ENCODE peak calls at places on chromosomes 11 and 22, in ten cellular contexts. One of them, this sample, is unnamed.

GRCh38 chr11:61378713-61379313 is 13.6 kb upstream of the TMEM216 start:
- DNase-seq in sigmoid colon: peak
- DNase-seq in H1: no peak
- DNase-seq in effector memory CD4-positive, alpha-beta T cell: no peak
- DNase-seq in fibroblast of lung: peak
- DNase-seq in dorsolateral prefrontal cortex: no peak
- DNase-seq in aorta: peak
- DNase-seq in right cardiac atrium: no peak
- DNase-seq in ovary: peak
- DNase-seq in CD8-positive, alpha-beta memory T cell: no peak
- DNase-seq in this sample: no peak

GRCh38 chr11:67373916-67374570 is 645 bp upstream of the CLCF1 start:
- DNase-seq in sigmoid colon: peak
- DNase-seq in H1: peak
- DNase-seq in effector memory CD4-positive, alpha-beta T cell: no peak
- DNase-seq in fibroblast of lung: peak
- DNase-seq in dorsolateral prefrontal cortex: no peak
- DNase-seq in aorta: peak
- DNase-seq in right cardiac atrium: peak
- DNase-seq in ovary: peak
- DNase-seq in CD8-positive, alpha-beta memory T cell: peak
- DNase-seq in this sample: peak

GRCh38 chr11:68946416-68947090 is 34.2 kb downstream of the MRGPRD start:
- DNase-seq in sigmoid colon: peak
- DNase-seq in H1: no peak
- DNase-seq in effector memory CD4-positive, alpha-beta T cell: no peak
- DNase-seq in fibroblast of lung: peak
- DNase-seq in dorsolateral prefrontal cortex: no peak
- DNase-seq in aorta: peak
- DNase-seq in right cardiac atrium: no peak
- DNase-seq in ovary: no peak
- DNase-seq in CD8-positive, alpha-beta memory T cell: no peak
- DNase-seq in this sample: no peak

GRCh38 chr11:38538866-38539651 is 1941.0 kb upstream of the RAG2 start:
- DNase-seq in sigmoid colon: no peak
- DNase-seq in H1: no peak
- DNase-seq in effector memory CD4-positive, alpha-beta T cell: no peak
- DNase-seq in fibroblast of lung: no peak
- DNase-seq in dorsolateral prefrontal cortex: no peak
- DNase-seq in aorta: no peak
- DNase-seq in right cardiac atrium: no peak
- DNase-seq in ovary: no peak
- DNase-seq in CD8-positive, alpha-beta memory T cell: no peak
- DNase-seq in this sample: no peak

GRCh38 chr11:94405062-94405461 is 3.8 kb upstream of the GPR83 start:
- DNase-seq in sigmoid colon: no peak
- DNase-seq in H1: no peak
- DNase-seq in effector memory CD4-positive, alpha-beta T cell: no peak
- DNase-seq in fibroblast of lung: no peak
- DNase-seq in dorsolateral prefrontal cortex: no peak
- DNase-seq in aorta: no peak
- DNase-seq in right cardiac atrium: no peak
- DNase-seq in ovary: no peak
- DNase-seq in CD8-positive, alpha-beta memory T cell: no peak
- DNase-seq in this sample: no peak

GRCh38 chr11:122202161-122202950 is 86.3 kb upstream of the BLID start:
- DNase-seq in sigmoid colon: peak
- DNase-seq in H1: peak
- DNase-seq in effector memory CD4-positive, alpha-beta T cell: no peak
- DNase-seq in fibroblast of lung: peak
- DNase-seq in dorsolateral prefrontal cortex: no peak
- DNase-seq in aorta: no peak
- DNase-seq in right cardiac atrium: no peak
- DNase-seq in ovary: peak
- DNase-seq in CD8-positive, alpha-beta memory T cell: no peak
- DNase-seq in this sample: no peak

GRCh38 chr22:25067851-25068421 is 115.4 kb downstream of the KIAA1671 start:
- DNase-seq in sigmoid colon: no peak
- DNase-seq in H1: no peak
- DNase-seq in effector memory CD4-positive, alpha-beta T cell: peak
- DNase-seq in fibroblast of lung: no peak
- DNase-seq in dorsolateral prefrontal cortex: peak
- DNase-seq in aorta: peak
- DNase-seq in right cardiac atrium: no peak
- DNase-seq in ovary: no peak
- DNase-seq in CD8-positive, alpha-beta memory T cell: peak
- DNase-seq in this sample: peak

GRCh38 chr11:10778217-10778970 is 27.3 kb downstream of the CTR9 start:
- DNase-seq in sigmoid colon: peak
- DNase-seq in H1: no peak
- DNase-seq in effector memory CD4-positive, alpha-beta T cell: no peak
- DNase-seq in fibroblast of lung: peak
- DNase-seq in dorsolateral prefrontal cortex: no peak
- DNase-seq in aorta: peak
- DNase-seq in right cardiac atrium: peak
- DNase-seq in ovary: no peak
- DNase-seq in CD8-positive, alpha-beta memory T cell: no peak
- DNase-seq in this sample: no peak

GRCh38 chr22:21819183-21819770 is 48.2 kb downstream of the MAPK1 start:
- DNase-seq in sigmoid colon: no peak
- DNase-seq in H1: no peak
- DNase-seq in effector memory CD4-positive, alpha-beta T cell: no peak
- DNase-seq in fibroblast of lung: no peak
- DNase-seq in dorsolateral prefrontal cortex: no peak
- DNase-seq in aorta: no peak
- DNase-seq in right cardiac atrium: no peak
- DNase-seq in ovary: no peak
- DNase-seq in CD8-positive, alpha-beta memory T cell: no peak
- DNase-seq in this sample: no peak

GRCh38 chr22:21815958-21816357 is 51.5 kb downstream of the MAPK1 start:
- DNase-seq in sigmoid colon: no peak
- DNase-seq in H1: no peak
- DNase-seq in effector memory CD4-positive, alpha-beta T cell: no peak
- DNase-seq in fibroblast of lung: no peak
- DNase-seq in dorsolateral prefrontal cortex: no peak
- DNase-seq in aorta: no peak
- DNase-seq in right cardiac atrium: no peak
- DNase-seq in ovary: no peak
- DNase-seq in CD8-positive, alpha-beta memory T cell: no peak
- DNase-seq in this sample: no peak

GRCh38 chr22:21816787-21817496 is 50.5 kb downstream of the MAPK1 start:
- DNase-seq in sigmoid colon: no peak
- DNase-seq in H1: no peak
- DNase-seq in effector memory CD4-positive, alpha-beta T cell: peak
- DNase-seq in fibroblast of lung: peak
- DNase-seq in dorsolateral prefrontal cortex: no peak
- DNase-seq in aorta: no peak
- DNase-seq in right cardiac atrium: no peak
- DNase-seq in ovary: no peak
- DNase-seq in CD8-positive, alpha-beta memory T cell: no peak
- DNase-seq in this sample: no peak

GRCh38 chr22:21816472-21816786 is 51.0 kb downstream of the MAPK1 start:
- DNase-seq in sigmoid colon: no peak
- DNase-seq in H1: no peak
- DNase-seq in effector memory CD4-positive, alpha-beta T cell: no peak
- DNase-seq in fibroblast of lung: no peak
- DNase-seq in dorsolateral prefrontal cortex: no peak
- DNase-seq in aorta: no peak
- DNase-seq in right cardiac atrium: no peak
- DNase-seq in ovary: no peak
- DNase-seq in CD8-positive, alpha-beta memory T cell: no peak
- DNase-seq in this sample: no peak

DNA sequence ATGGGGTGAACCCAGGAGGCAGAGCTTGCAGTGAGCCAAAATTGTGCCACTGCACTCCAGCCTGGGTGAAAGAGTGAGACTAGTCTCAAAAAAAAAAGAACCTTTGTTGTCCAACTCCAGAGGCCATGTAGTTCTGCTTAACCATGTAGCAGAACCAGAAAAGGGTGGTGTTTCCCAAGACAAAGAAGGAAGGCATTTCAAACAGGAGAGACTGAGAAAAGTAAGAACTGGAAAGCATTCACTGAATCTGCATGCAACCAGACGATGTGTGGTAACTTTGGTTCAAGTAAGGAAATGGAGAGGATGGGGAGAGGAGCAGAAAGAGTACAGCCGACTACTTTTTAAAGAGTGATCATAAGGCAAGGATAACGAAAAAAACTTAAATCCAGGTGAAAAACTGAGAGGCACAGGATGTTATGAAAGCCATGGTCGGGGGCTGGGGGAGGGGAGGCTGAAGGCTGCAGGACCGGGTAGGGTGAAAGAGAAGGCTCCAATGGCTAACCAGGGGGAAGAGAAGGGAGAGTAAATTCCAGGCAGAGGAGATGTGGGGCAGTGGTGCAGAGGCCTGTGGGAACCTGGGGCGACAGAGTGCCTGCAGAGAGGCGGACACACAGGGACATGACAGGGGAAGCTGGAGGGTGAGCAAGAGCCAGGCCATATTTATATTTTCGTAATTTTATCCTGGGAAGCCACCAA is 48.8 kb downstream of the MAPK1 start:
- DNase-seq in sigmoid colon: no peak
- DNase-seq in H1: no peak
- DNase-seq in effector memory CD4-positive, alpha-beta T cell: no peak
- DNase-seq in fibroblast of lung: no peak
- DNase-seq in dorsolateral prefrontal cortex: no peak
- DNase-seq in aorta: no peak
- DNase-seq in right cardiac atrium: no peak
- DNase-seq in ovary: no peak
- DNase-seq in CD8-positive, alpha-beta memory T cell: no peak
- DNase-seq in this sample: no peak
- H3K27ac ChIP-seq in sigmoid colon: peak
- H3K27ac ChIP-seq in H1: no peak
- H3K27ac ChIP-seq in effector memory CD4-positive, alpha-beta T cell: peak
- H3K27ac ChIP-seq in fibroblast of lung: no peak
- H3K27ac ChIP-seq in dorsolateral prefrontal cortex: no peak
- H3K27ac ChIP-seq in aorta: no peak
- H3K27ac ChIP-seq in right cardiac atrium: no peak
- H3K27ac ChIP-seq in ovary: no peak
- H3K27ac ChIP-seq in CD8-positive, alpha-beta memory T cell: no peak
- H3K27ac ChIP-seq in this sample: no peak

GRCh38 chr22:45549739-45550138 is 47.1 kb downstream of the FBLN1 start:
- DNase-seq in sigmoid colon: no peak
- DNase-seq in H1: no peak
- DNase-seq in effector memory CD4-positive, alpha-beta T cell: no peak
- DNase-seq in fibroblast of lung: no peak
- DNase-seq in dorsolateral prefrontal cortex: no peak
- DNase-seq in aorta: no peak
- DNase-seq in right cardiac atrium: no peak
- DNase-seq in ovary: no peak
- DNase-seq in CD8-positive, alpha-beta memory T cell: no peak
- DNase-seq in this sample: no peak
- H3K27ac ChIP-seq in sigmoid colon: peak
- H3K27ac ChIP-seq in H1: no peak
- H3K27ac ChIP-seq in effector memory CD4-positive, alpha-beta T cell: no peak
- H3K27ac ChIP-seq in fibroblast of lung: peak
- H3K27ac ChIP-seq in dorsolateral prefrontal cortex: no peak
- H3K27ac ChIP-seq in aorta: peak
- H3K27ac ChIP-seq in right cardiac atrium: peak
- H3K27ac ChIP-seq in ovary: peak
- H3K27ac ChIP-seq in CD8-positive, alpha-beta memory T cell: no peak
- H3K27ac ChIP-seq in this sample: no peak

GRCh38 chr11:95891423-95892177 is 32.3 kb downstream of the MTMR2 start:
- DNase-seq in sigmoid colon: no peak
- DNase-seq in H1: no peak
- DNase-seq in effector memory CD4-positive, alpha-beta T cell: no peak
- DNase-seq in fibroblast of lung: peak
- DNase-seq in dorsolateral prefrontal cortex: no peak
- DNase-seq in aorta: no peak
- DNase-seq in right cardiac atrium: no peak
- DNase-seq in ovary: no peak
- DNase-seq in CD8-positive, alpha-beta memory T cell: no peak
- DNase-seq in this sample: no peak
- H3K27ac ChIP-seq in sigmoid colon: no peak
- H3K27ac ChIP-seq in H1: no peak
- H3K27ac ChIP-seq in effector memory CD4-positive, alpha-beta T cell: no peak
- H3K27ac ChIP-seq in fibroblast of lung: no peak
- H3K27ac ChIP-seq in dorsolateral prefrontal cortex: no peak
- H3K27ac ChIP-seq in aorta: no peak
- H3K27ac ChIP-seq in right cardiac atrium: no peak
- H3K27ac ChIP-seq in ovary: no peak
- H3K27ac ChIP-seq in CD8-positive, alpha-beta memory T cell: no peak
- H3K27ac ChIP-seq in this sample: peak

DNA sequence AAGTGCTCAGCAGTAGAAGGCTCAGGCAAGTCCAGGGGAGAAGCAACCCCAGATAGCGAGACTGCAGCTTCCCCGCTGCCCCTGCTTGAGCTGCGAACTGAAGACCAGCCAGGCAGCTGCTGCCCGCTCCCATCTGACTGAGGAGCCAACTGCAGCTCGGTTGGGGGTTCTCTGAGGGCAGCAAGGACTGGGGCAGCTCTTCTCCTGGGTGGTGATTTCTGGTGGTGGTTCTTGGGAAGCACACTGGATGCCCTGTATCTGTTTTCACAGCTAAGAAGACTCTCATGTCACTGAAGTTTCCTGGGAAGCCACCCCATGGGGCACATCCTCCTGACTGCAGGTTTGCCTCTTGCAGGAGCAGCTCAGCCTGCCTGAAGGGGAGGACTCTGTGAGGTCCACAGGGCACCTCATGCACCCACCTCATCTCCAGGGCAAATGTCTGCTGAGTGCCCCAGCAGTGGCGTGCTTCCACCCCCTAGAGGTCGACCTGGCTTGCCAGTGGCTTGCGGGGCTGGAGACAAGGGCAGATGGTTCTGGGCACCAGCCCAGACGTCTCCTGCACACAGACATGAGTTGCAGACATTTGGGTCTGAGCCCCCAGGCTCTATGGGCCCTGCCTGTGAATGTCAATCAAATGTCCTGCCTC is 801.1 kb downstream of the BRD1 start:
- DNase-seq in sigmoid colon: no peak
- DNase-seq in H1: peak
- DNase-seq in effector memory CD4-positive, alpha-beta T cell: no peak
- DNase-seq in fibroblast of lung: no peak
- DNase-seq in dorsolateral prefrontal cortex: peak
- DNase-seq in aorta: peak
- DNase-seq in right cardiac atrium: no peak
- DNase-seq in ovary: no peak
- DNase-seq in CD8-positive, alpha-beta memory T cell: no peak
- DNase-seq in this sample: peak
- H3K27ac ChIP-seq in sigmoid colon: no peak
- H3K27ac ChIP-seq in H1: no peak
- H3K27ac ChIP-seq in effector memory CD4-positive, alpha-beta T cell: no peak
- H3K27ac ChIP-seq in fibroblast of lung: no peak
- H3K27ac ChIP-seq in dorsolateral prefrontal cortex: no peak
- H3K27ac ChIP-seq in aorta: no peak
- H3K27ac ChIP-seq in right cardiac atrium: no peak
- H3K27ac ChIP-seq in ovary: no peak
- H3K27ac ChIP-seq in CD8-positive, alpha-beta memory T cell: no peak
- H3K27ac ChIP-seq in this sample: no peak